ENCODE peak calls at places on chromosomes 7 and 10, in eight cellular contexts. K is stimulated activated naive B cell treated with anti-CD40 and anti-IgM and Interleukin-4, amounts not matched to agents 10 μg/mL and 1 μg/mL and 100 μg/mL, for 72 hours; T is heart left ventricle; S is HT-29; I is T-helper 2 cell; R is left ventricle myocardium superior; N is stimulated activated CD4-positive, alpha-beta T cell treated with anti-CD3 and anti-CD28 coated beads, Interleukin-12 subunit alpha, Interleukin-12 subunit beta, amount 100 ng/mL, for 24 hours; M is H1. O is an unnamed sample.

GRCh38 chr10:45373783-45374450 is at the start of gene ALOX5:
- DNase-seq in K (peak), T (peak), S (peak), I (no peak), R (peak), N (no peak), M (no peak), O (peak)

GRCh38 chr7:99618726-99619125 is 2.0 kb downstream of the ZSCAN25 start:
- DNase-seq in K (no peak), T (no peak), S (no peak), I (no peak), R (no peak), N (no peak), M (no peak), O (no peak)

GRCh38 chr7:23955600-23956149 is 245.7 kb downstream of the STK31 start:
- DNase-seq in K (no peak), T (no peak), S (no peak), I (no peak), R (no peak), N (no peak), M (no peak), O (no peak)

GRCh38 chr7:120064565-120064964 is 208.4 kb upstream of the KCND2 start:
- DNase-seq in K (no peak), T (no peak), S (no peak), I (no peak), R (no peak), N (no peak), M (no peak), O (no peak)

GRCh38 chr10:97843296-97843671 is 6.4 kb upstream of the GOLGA7B start:
- DNase-seq in K (no peak), T (no peak), S (no peak), I (no peak), R (no peak), N (no peak), M (no peak), O (peak)

GRCh38 chr10:68095176-68095575 is 14.1 kb upstream of the MYPN start:
- DNase-seq in K (no peak), T (no peak), S (no peak), I (no peak), R (no peak), N (no peak), M (no peak), O (no peak)

GRCh38 chr7:4338556-4338955 is 343.5 kb upstream of the FOXK1 start:
- DNase-seq in K (no peak), T (no peak), S (no peak), I (no peak), R (no peak), N (no peak), M (no peak), O (no peak)

GRCh38 chr7:16129431-16130126 is 291.8 kb downstream of the CRPPA start:
- DNase-seq in K (no peak), T (no peak), S (no peak), I (no peak), R (no peak), N (no peak), M (no peak), O (no peak)

GRCh38 chr10:68618234-68618633 is 58.1 kb downstream of the TET1 start:
- DNase-seq in K (no peak), T (no peak), S (no peak), I (no peak), R (no peak), N (no peak), M (no peak), O (no peak)

GRCh38 chr10:131943021-131943814 is 38.5 kb downstream of the BNIP3 start:
- DNase-seq in K (no peak), T (peak), S (no peak), I (no peak), R (peak), N (no peak), M (peak), O (no peak)

GRCh38 chr10:609868-610545 is 79.5 kb downstream of the DIP2C start:
- DNase-seq in K (no peak), T (no peak), S (no peak), I (no peak), R (no peak), N (no peak), M (no peak), O (no peak)

GRCh38 chr7:151238190-151238810 is 6.0 kb downstream of the CHPF2 start:
- DNase-seq in K (no peak), T (no peak), S (no peak), I (no peak), R (peak), N (no peak), M (no peak), O (no peak)

GRCh38 chr7:80795174-80795573 is 123.7 kb downstream of the SEMA3C start:
- DNase-seq in K (no peak), T (no peak), S (no peak), I (no peak), R (no peak), N (no peak), M (no peak), O (no peak)

GRCh38 chr7:47882635-47883034 is 65.6 kb downstream of the PKD1L1 start:
- DNase-seq in K (no peak), T (no peak), S (no peak), I (no peak), R (no peak), N (no peak), M (no peak), O (no peak)

GRCh38 chr7:23713285-23714235 is 3.5 kb downstream of the STK31 start:
- DNase-seq in K (no peak), T (no peak), S (no peak), I (no peak), R (no peak), N (no peak), M (no peak), O (no peak)

O was measured in DMS153.